ENCODE peak calls at places on chromosomes 3 and 15, in seven cellular contexts. J is K562; I is heart left ventricle; E is naive thymus-derived CD4-positive, alpha-beta T cell; Q is right cardiac atrium; L is upper lobe of right lung; Y is aorta. B is an unnamed sample.
A peak's percentile ranks its signal among the peaks of the same experiment; 100 is the strongest.

GRCh38 chr3:194023501-194024280 is 112.3 kb upstream of the HES1 start:
- ATAC-seq in J (peak; percentile 57), E (no peak), Y (no peak), L (no peak), I (no peak), Q (no peak), B (no peak)

GRCh38 chr15:77457619-77458265 is 37.1 kb downstream of the HMG20A start:
- ATAC-seq in E (peak; percentile 20), Y (no peak), L (no peak), J (no peak), I (no peak), Q (no peak), B (no peak)

GRCh38 chr3:3766140-3766539 is 33.1 kb upstream of the LRRN1 start:
- ATAC-seq in E (no peak), Y (no peak), L (no peak), Q (no peak), I (no peak), J (no peak), B (no peak)

GRCh38 chr15:63079938-63080626 is 37.5 kb downstream of the TPM1 start:
- ATAC-seq in I (peak; percentile 36), J (no peak), Y (no peak), Q (peak; percentile 27), L (no peak), E (no peak), B (no peak)

GRCh38 chr15:47394410-47394809 is 322.9 kb upstream of the SEMA6D start:
- ATAC-seq in I (no peak), J (no peak), L (no peak), Y (no peak), E (no peak), Q (no peak), B (no peak)

GRCh38 chr3:9314796-9315195 is 48.1 kb upstream of the THUMPD3 start:
- ATAC-seq in Y (no peak), I (peak; percentile 41), Q (no peak), L (no peak), E (no peak), J (no peak), B (no peak)

GRCh38 chr15:71581406-71581930 is 228.9 kb upstream of the NR2E3 start:
- ATAC-seq in Q (no peak), E (no peak), J (no peak), Y (no peak), L (no peak), I (no peak), B (no peak)

GRCh38 chr15:51622269-51623180 is at the start of gene DMXL2:
- ATAC-seq in Q (peak; percentile 92), L (peak; percentile 86), E (peak; percentile 76), Y (peak; percentile 91), I (peak; percentile 86), J (peak; percentile 72), B (peak; percentile 89)

GRCh38 chr3:69385033-69385722 is 710 bp downstream of the FRMD4B start:
- ATAC-seq in J (no peak), Y (no peak), E (no peak), L (no peak), I (peak; percentile 34), Q (peak; percentile 42), B (no peak)

GRCh38 chr3:59791774-59792308 is 742.0 kb upstream of the CFAP20DC start:
- ATAC-seq in J (no peak), Q (no peak), E (no peak), I (no peak), Y (no peak), L (no peak), B (no peak)

GRCh38 chr15:46091860-46092450 is 457.1 kb downstream of the SQOR start:
- ATAC-seq in Y (no peak), J (no peak), Q (no peak), L (peak; percentile 32), I (no peak), E (no peak), B (no peak)

GRCh38 chr3:11591401-11592266 is 52.1 kb downstream of the VGLL4 start:
- ATAC-seq in L (peak; percentile 81), Y (peak; percentile 78), E (no peak), J (peak; percentile 40), I (peak; percentile 78), Q (peak; percentile 88), B (peak; percentile 71)

DNA sequence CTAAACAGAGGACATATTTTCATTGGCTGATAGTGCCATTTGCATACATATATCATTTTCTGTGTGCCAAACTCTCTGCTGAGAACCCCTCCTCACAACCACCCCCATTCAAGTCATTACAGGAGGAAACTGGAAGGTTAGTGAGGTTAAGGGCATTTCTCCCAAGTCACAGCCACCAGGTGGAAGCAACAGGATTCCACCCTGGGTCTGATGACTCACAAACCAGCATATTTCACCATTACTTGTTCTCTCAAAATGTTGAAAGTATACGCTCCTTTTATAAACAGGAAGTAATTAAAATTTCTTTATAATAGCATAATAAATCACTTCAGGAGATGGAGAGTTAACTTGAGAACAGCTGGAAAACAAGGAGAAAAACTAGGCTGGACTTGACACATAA is 398.6 kb upstream of the WNT5A start:
- ATAC-seq in I (no peak), J (no peak), E (no peak), L (peak; percentile 47), Y (no peak), Q (no peak), B (peak; percentile 51)
- H3K27ac ChIP-seq in I (no peak overlapping the region), J (no peak overlapping the region), E (no peak overlapping the region), L (no peak overlapping the region), Y (no peak overlapping the region), Q (no peak overlapping the region), B (peak overlapping the region; percentile 32)

DNA sequence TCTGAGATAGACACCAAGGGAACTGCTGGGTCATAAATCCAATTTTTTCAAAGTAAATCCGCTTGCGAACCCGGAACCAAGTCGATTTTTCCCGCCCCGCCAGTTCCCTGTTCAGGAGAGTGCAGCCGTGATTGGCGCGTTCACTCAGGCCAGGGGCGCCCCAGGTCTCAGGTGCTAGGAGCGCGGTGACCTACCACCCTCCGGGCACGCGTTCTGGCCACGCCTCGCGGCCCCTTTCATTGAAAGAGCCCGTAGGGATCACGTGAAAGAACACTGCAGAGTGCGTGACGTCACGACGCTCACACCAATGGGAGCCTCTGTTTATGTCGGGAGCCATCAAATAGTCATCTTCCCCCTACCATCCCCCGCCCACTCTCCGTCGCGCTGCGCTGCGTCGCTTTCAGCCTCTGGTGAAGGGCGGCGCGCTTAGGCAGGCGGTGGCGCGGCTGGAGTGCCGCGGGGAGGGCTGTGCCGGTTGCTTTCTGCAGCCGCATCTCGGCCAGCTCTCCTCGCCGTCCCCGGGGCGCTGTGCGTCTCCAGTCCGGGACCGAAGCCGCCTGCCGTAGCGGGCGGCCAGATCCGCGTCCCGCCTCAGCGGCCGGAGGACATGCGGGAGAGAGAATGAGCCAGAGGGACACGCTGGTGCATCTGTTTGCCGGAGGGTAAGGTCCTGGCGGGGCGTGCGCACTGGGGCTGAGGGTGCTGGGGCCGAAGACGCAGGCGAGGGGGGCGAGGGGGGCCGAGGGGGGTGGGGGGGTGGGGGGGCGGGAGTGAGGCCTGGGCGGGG is at the start of gene SLC25A36:
- ATAC-seq in E (peak; percentile 99), Y (peak; percentile 100), I (peak; percentile 99), L (peak; percentile 99), J (peak; percentile 97), Q (peak; percentile 100), B (peak; percentile 100)
- H3K27ac ChIP-seq in E (peak within 1 kb of the TSS; percentile 89), Y (peak within 1 kb of the TSS; percentile 98), I (peak within 1 kb of the TSS; percentile 94), L (peak within 1 kb of the TSS; percentile 99), J (peak within 1 kb of the TSS; percentile 93), Q (peak within 1 kb of the TSS; percentile 97), B (peak within 1 kb of the TSS; percentile 99)

GRCh38 chr3:136898549-136898948 is 36.5 kb downstream of the NCK1 start:
- ATAC-seq in I (no peak), E (no peak), L (no peak), J (no peak), Q (no peak), Y (no peak), B (no peak)
- H3K27ac ChIP-seq in I (no peak overlapping the region), E (peak overlapping the region; percentile 2), L (no peak overlapping the region), J (no peak overlapping the region), Q (no peak overlapping the region), Y (no peak overlapping the region), B (no peak overlapping the region)

DNA sequence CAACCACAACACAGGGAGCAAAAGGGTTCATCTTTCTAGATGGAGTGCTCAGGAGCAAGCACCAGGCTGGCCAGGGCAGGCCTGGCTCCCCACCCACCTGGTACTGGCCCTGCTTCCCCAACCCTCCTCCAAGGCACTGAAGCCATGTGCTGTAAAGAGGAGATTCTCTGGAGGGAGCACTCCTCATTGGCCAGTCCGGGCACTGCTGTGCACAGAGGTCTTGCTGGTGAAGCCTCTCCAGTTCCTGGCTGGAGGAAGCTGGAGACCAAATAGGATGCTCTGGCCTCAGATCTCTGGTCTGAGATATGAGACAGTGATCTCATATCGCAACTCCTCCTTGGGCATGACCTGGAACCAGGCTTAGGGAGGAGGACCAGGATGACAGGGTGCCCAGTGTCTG is 7.7 kb upstream of the SEMA3F start:
- ATAC-seq in L (no peak), I (no peak), Q (no peak), J (no peak), E (no peak), Y (no peak), B (no peak)
- H3K27ac ChIP-seq in L (no peak overlapping the region), I (no peak overlapping the region), Q (no peak overlapping the region), J (no peak overlapping the region), E (no peak overlapping the region), Y (no peak overlapping the region), B (no peak overlapping the region)

GRCh38 chr3:179416681-179417080 is 34.6 kb downstream of the GNB4 start:
- ATAC-seq in Y (no peak), Q (no peak), L (no peak), E (no peak), I (no peak), J (no peak), B (no peak)

GRCh38 chr3:179418610-179419009 is 32.7 kb downstream of the GNB4 start:
- ATAC-seq in Q (no peak), L (no peak), Y (no peak), E (no peak), J (no peak), I (no peak), B (no peak)

GRCh38 chr3:179425075-179425474 is 26.2 kb downstream of the GNB4 start:
- ATAC-seq in Y (no peak), L (no peak), I (no peak), E (no peak), Q (no peak), J (no peak), B (no peak)

DNA sequence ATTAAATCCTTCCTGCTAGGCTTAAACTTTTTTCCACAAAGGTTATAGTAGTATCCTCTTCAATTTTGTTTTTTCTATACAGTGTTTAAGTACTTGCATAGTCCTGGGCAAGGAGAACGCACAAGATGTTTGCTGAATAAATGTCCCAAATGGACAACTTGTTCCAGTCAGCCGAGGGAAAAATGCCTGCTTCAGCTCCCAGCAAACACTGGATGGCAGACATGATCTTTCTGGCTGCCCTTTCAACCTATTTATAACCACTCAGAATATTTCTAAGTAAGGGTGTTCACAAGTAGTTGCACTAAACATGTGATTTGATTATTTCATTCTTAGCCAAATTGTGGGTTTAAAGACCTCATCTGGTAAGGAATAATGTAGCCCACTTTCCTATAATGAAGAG is 29.8 kb downstream of the GNB4 start:
- ATAC-seq in J (peak; percentile 71), Q (peak; percentile 76), Y (no peak), I (peak; percentile 89), E (no peak), L (peak; percentile 82), B (peak; percentile 36)
- H3K27ac ChIP-seq in J (no peak overlapping the region), Q (no peak overlapping the region), Y (no peak overlapping the region), I (peak overlapping the region; percentile 50), E (no peak overlapping the region), L (no peak overlapping the region), B (peak overlapping the region; percentile 32)